ENCODE peak calls at places on chromosomes 4 and X, in eight cellular contexts. One of them, this sample, is unnamed.

GRCh38 chr4:111695677-111696076 is 449.6 kb upstream of the FAM241A start:
- DNase-seq in lung: no peak
- DNase-seq in esophagus squamous epithelium: no peak
- DNase-seq in SK-N-SH: no peak
- DNase-seq in CD4-positive, CD25-positive, alpha-beta regulatory T cell: no peak
- DNase-seq in substantia nigra: no peak
- DNase-seq in left lung: no peak
- DNase-seq in CD8-positive, alpha-beta memory T cell: no peak
- DNase-seq in this sample: no peak

GRCh38 chr4:148787831-148788477 is 345.7 kb upstream of the NR3C2 start:
- DNase-seq in substantia nigra: no peak
- DNase-seq in lung: no peak
- DNase-seq in CD4-positive, CD25-positive, alpha-beta regulatory T cell: no peak
- DNase-seq in left lung: no peak
- DNase-seq in esophagus squamous epithelium: no peak
- DNase-seq in SK-N-SH: no peak
- DNase-seq in CD8-positive, alpha-beta memory T cell: no peak
- DNase-seq in this sample: no peak

GRCh38 chr4:104728380-104729122 is 233.9 kb upstream of the CXXC4 start:
- DNase-seq in SK-N-SH: no peak
- DNase-seq in CD8-positive, alpha-beta memory T cell: no peak
- DNase-seq in substantia nigra: no peak
- DNase-seq in CD4-positive, CD25-positive, alpha-beta regulatory T cell: no peak
- DNase-seq in esophagus squamous epithelium: no peak
- DNase-seq in left lung: no peak
- DNase-seq in lung: no peak
- DNase-seq in this sample: no peak

GRCh38 chrX:17098516-17099247 is 152.2 kb downstream of the REPS2 start:
- DNase-seq in esophagus squamous epithelium: no peak
- DNase-seq in CD4-positive, CD25-positive, alpha-beta regulatory T cell: no peak
- DNase-seq in lung: no peak
- DNase-seq in left lung: no peak
- DNase-seq in substantia nigra: no peak
- DNase-seq in SK-N-SH: no peak
- DNase-seq in CD8-positive, alpha-beta memory T cell: no peak
- DNase-seq in this sample: no peak

GRCh38 chr4:48109413-48110263 is 24.4 kb downstream of the TXK start:
- DNase-seq in left lung: no peak
- DNase-seq in SK-N-SH: peak
- DNase-seq in lung: no peak
- DNase-seq in substantia nigra: no peak
- DNase-seq in esophagus squamous epithelium: no peak
- DNase-seq in CD4-positive, CD25-positive, alpha-beta regulatory T cell: peak
- DNase-seq in CD8-positive, alpha-beta memory T cell: peak
- DNase-seq in this sample: no peak

GRCh38 chrX:120244735-120245498 is 5.7 kb upstream of the ZBTB33 start:
- DNase-seq in SK-N-SH: peak
- DNase-seq in left lung: peak
- DNase-seq in CD8-positive, alpha-beta memory T cell: peak
- DNase-seq in esophagus squamous epithelium: peak
- DNase-seq in substantia nigra: peak
- DNase-seq in lung: peak
- DNase-seq in CD4-positive, CD25-positive, alpha-beta regulatory T cell: peak
- DNase-seq in this sample: peak

GRCh38 chr4:153244969-153245368 is 40.7 kb downstream of the TRIM2 start:
- DNase-seq in left lung: no peak
- DNase-seq in SK-N-SH: no peak
- DNase-seq in substantia nigra: no peak
- DNase-seq in CD8-positive, alpha-beta memory T cell: no peak
- DNase-seq in esophagus squamous epithelium: no peak
- DNase-seq in lung: no peak
- DNase-seq in CD4-positive, CD25-positive, alpha-beta regulatory T cell: no peak
- DNase-seq in this sample: no peak

GRCh38 chr4:119197772-119198212 is 14.7 kb upstream of the USP53 start:
- DNase-seq in left lung: no peak
- DNase-seq in CD8-positive, alpha-beta memory T cell: no peak
- DNase-seq in esophagus squamous epithelium: no peak
- DNase-seq in CD4-positive, CD25-positive, alpha-beta regulatory T cell: no peak
- DNase-seq in SK-N-SH: no peak
- DNase-seq in substantia nigra: no peak
- DNase-seq in lung: no peak
- DNase-seq in this sample: no peak

GRCh38 chr4:88007304-88008132 is at the start of gene PKD2:
- DNase-seq in CD8-positive, alpha-beta memory T cell: peak
- DNase-seq in SK-N-SH: peak
- DNase-seq in substantia nigra: peak
- DNase-seq in left lung: peak
- DNase-seq in esophagus squamous epithelium: no peak
- DNase-seq in lung: peak
- DNase-seq in CD4-positive, CD25-positive, alpha-beta regulatory T cell: peak
- DNase-seq in this sample: peak

GRCh38 chrX:136262812-136263315 is 11.7 kb upstream of the MAP7D3 start:
- DNase-seq in CD8-positive, alpha-beta memory T cell: no peak
- DNase-seq in left lung: no peak
- DNase-seq in SK-N-SH: no peak
- DNase-seq in CD4-positive, CD25-positive, alpha-beta regulatory T cell: no peak
- DNase-seq in substantia nigra: no peak
- DNase-seq in lung: no peak
- DNase-seq in esophagus squamous epithelium: no peak
- DNase-seq in this sample: no peak

GRCh38 chr4:88533088-88533790 is 9.7 kb upstream of the PYURF start:
- DNase-seq in substantia nigra: no peak
- DNase-seq in lung: no peak
- DNase-seq in esophagus squamous epithelium: no peak
- DNase-seq in CD8-positive, alpha-beta memory T cell: no peak
- DNase-seq in CD4-positive, CD25-positive, alpha-beta regulatory T cell: no peak
- DNase-seq in SK-N-SH: no peak
- DNase-seq in left lung: no peak
- DNase-seq in this sample: no peak

GRCh38 chr4:30380404-30380998 is 339.7 kb upstream of the PCDH7 start:
- DNase-seq in substantia nigra: no peak
- DNase-seq in left lung: no peak
- DNase-seq in lung: no peak
- DNase-seq in CD4-positive, CD25-positive, alpha-beta regulatory T cell: peak
- DNase-seq in esophagus squamous epithelium: no peak
- DNase-seq in SK-N-SH: peak
- DNase-seq in CD8-positive, alpha-beta memory T cell: no peak
- DNase-seq in this sample: no peak

GRCh38 chr4:180150818-180151217 is 2092.4 kb upstream of the TENM3 start:
- DNase-seq in CD4-positive, CD25-positive, alpha-beta regulatory T cell: no peak
- DNase-seq in CD8-positive, alpha-beta memory T cell: no peak
- DNase-seq in lung: no peak
- DNase-seq in left lung: no peak
- DNase-seq in esophagus squamous epithelium: no peak
- DNase-seq in SK-N-SH: peak
- DNase-seq in substantia nigra: no peak
- DNase-seq in this sample: no peak

GRCh38 chr4:47462799-47463234 is 685 bp downstream of the COMMD8 start:
- DNase-seq in esophagus squamous epithelium: no peak
- DNase-seq in CD4-positive, CD25-positive, alpha-beta regulatory T cell: no peak
- DNase-seq in CD8-positive, alpha-beta memory T cell: no peak
- DNase-seq in substantia nigra: no peak
- DNase-seq in SK-N-SH: peak
- DNase-seq in left lung: no peak
- DNase-seq in lung: no peak
- DNase-seq in this sample: no peak

DNA sequence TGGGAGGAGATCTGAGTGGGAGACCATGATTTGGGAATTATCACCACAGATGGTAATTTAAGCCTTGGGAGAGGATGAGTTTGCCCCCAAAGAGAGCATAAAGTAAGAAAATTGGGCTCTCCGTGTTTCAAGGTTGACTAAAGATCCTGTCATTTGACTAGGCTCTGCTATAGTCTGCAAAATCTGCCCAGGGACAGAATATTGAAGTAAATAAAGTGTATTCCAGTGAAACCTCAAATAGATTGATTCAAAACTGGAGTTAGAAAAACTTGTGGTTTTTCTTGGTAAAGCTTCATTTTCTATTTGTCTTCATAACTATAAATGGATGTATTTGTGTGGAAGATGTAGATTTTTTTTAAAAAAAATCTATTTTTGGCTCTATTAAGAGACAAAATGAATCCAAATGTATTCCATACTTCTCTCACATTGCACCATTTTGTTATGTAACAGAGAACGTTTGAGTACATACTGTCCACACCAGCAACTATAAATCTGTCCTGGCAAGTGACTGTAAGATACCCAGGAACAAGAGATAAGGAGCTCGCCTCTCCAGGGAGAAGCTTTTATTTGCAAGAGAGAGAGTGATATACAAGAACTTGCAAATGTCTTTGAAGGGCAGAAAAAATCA is 170.2 kb downstream of the CBR4 start:
- DNase-seq in CD8-positive, alpha-beta memory T cell: no peak
- DNase-seq in CD4-positive, CD25-positive, alpha-beta regulatory T cell: no peak
- DNase-seq in left lung: no peak
- DNase-seq in lung: no peak
- DNase-seq in esophagus squamous epithelium: no peak
- DNase-seq in SK-N-SH: no peak
- DNase-seq in substantia nigra: no peak
- DNase-seq in this sample: no peak
- H3K27ac ChIP-seq in CD8-positive, alpha-beta memory T cell: no peak
- H3K27ac ChIP-seq in CD4-positive, CD25-positive, alpha-beta regulatory T cell: no peak
- H3K27ac ChIP-seq in left lung: no peak
- H3K27ac ChIP-seq in lung: no peak
- H3K27ac ChIP-seq in esophagus squamous epithelium: peak
- H3K27ac ChIP-seq in SK-N-SH: no peak
- H3K27ac ChIP-seq in substantia nigra: no peak
- H3K27ac ChIP-seq in this sample: peak

GRCh38 chr4:25253072-25253447 is 19.2 kb downstream of the PI4K2B start:
- DNase-seq in CD8-positive, alpha-beta memory T cell: no peak
- DNase-seq in CD4-positive, CD25-positive, alpha-beta regulatory T cell: no peak
- DNase-seq in esophagus squamous epithelium: no peak
- DNase-seq in left lung: no peak
- DNase-seq in lung: no peak
- DNase-seq in substantia nigra: no peak
- DNase-seq in SK-N-SH: no peak
- DNase-seq in this sample: no peak

GRCh38 chr4:25246680-25247611 is 13.1 kb downstream of the PI4K2B start:
- DNase-seq in substantia nigra: no peak
- DNase-seq in CD4-positive, CD25-positive, alpha-beta regulatory T cell: no peak
- DNase-seq in SK-N-SH: no peak
- DNase-seq in CD8-positive, alpha-beta memory T cell: no peak
- DNase-seq in esophagus squamous epithelium: no peak
- DNase-seq in left lung: peak
- DNase-seq in lung: no peak
- DNase-seq in this sample: no peak

DNA sequence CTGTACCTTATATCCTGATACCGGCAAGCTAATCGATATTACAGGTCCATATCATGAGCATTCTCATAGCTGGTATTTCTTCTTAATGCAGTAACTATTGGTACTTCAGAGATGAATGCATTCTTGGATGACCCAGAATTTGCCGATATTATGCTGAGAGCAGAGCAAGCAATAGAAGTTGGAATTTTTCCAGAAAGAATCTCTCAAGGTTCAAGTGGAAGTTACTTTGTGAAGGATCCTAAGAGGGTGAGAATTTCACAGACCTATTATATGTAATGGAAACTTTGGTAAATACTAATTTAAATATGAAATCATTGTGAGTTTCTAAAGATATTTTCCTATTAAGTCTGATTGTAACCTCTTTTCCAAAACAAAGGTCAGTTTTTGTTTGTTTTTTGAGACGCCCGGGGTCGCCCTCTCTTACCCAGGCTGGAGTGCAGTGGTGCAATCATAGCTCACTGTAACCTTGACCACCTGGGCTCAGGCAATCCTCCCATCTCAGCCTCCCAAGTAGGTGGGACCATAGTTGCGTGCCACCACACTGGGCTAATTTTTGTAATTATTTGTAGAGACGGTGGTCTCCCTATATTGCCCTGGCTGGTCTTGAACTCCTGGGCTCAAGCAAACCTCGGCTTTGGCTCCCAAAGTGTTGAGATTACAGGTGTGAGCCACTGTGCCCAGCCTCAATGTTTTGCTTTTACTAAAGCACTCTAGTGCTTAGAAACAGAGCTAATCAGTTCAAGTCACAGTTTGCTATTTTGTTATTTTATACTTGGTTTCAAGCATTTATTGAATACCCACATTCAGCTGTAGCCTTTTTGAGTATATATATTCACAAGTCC is 18.6 kb downstream of the PI4K2B start:
- DNase-seq in lung: no peak
- DNase-seq in CD4-positive, CD25-positive, alpha-beta regulatory T cell: no peak
- DNase-seq in left lung: no peak
- DNase-seq in SK-N-SH: no peak
- DNase-seq in CD8-positive, alpha-beta memory T cell: no peak
- DNase-seq in substantia nigra: no peak
- DNase-seq in esophagus squamous epithelium: no peak
- DNase-seq in this sample: no peak
- H3K27ac ChIP-seq in lung: peak
- H3K27ac ChIP-seq in CD4-positive, CD25-positive, alpha-beta regulatory T cell: no peak
- H3K27ac ChIP-seq in left lung: peak
- H3K27ac ChIP-seq in SK-N-SH: no peak
- H3K27ac ChIP-seq in CD8-positive, alpha-beta memory T cell: no peak
- H3K27ac ChIP-seq in substantia nigra: no peak
- H3K27ac ChIP-seq in esophagus squamous epithelium: no peak
- H3K27ac ChIP-seq in this sample: no peak

GRCh38 chr4:113336556-113336955 is 287.1 kb downstream of the ANK2 start:
- DNase-seq in SK-N-SH: no peak
- DNase-seq in lung: no peak
- DNase-seq in CD4-positive, CD25-positive, alpha-beta regulatory T cell: no peak
- DNase-seq in substantia nigra: no peak
- DNase-seq in esophagus squamous epithelium: no peak
- DNase-seq in CD8-positive, alpha-beta memory T cell: no peak
- DNase-seq in left lung: no peak
- DNase-seq in this sample: no peak

GRCh38 chr4:113335771-113336170 is 286.3 kb downstream of the ANK2 start:
- DNase-seq in lung: no peak
- DNase-seq in CD4-positive, CD25-positive, alpha-beta regulatory T cell: no peak
- DNase-seq in esophagus squamous epithelium: no peak
- DNase-seq in CD8-positive, alpha-beta memory T cell: no peak
- DNase-seq in left lung: peak
- DNase-seq in substantia nigra: no peak
- DNase-seq in SK-N-SH: no peak
- DNase-seq in this sample: no peak

GRCh38 chr4:113339430-113339813 is 290.0 kb downstream of the ANK2 start:
- DNase-seq in SK-N-SH: no peak
- DNase-seq in lung: no peak
- DNase-seq in CD4-positive, CD25-positive, alpha-beta regulatory T cell: no peak
- DNase-seq in CD8-positive, alpha-beta memory T cell: no peak
- DNase-seq in substantia nigra: no peak
- DNase-seq in left lung: no peak
- DNase-seq in esophagus squamous epithelium: no peak
- DNase-seq in this sample: no peak
- H3K27ac ChIP-seq in SK-N-SH: no peak
- H3K27ac ChIP-seq in lung: no peak
- H3K27ac ChIP-seq in CD4-positive, CD25-positive, alpha-beta regulatory T cell: no peak
- H3K27ac ChIP-seq in CD8-positive, alpha-beta memory T cell: no peak
- H3K27ac ChIP-seq in substantia nigra: no peak
- H3K27ac ChIP-seq in left lung: no peak
- H3K27ac ChIP-seq in esophagus squamous epithelium: no peak
- H3K27ac ChIP-seq in this sample: no peak

DNA sequence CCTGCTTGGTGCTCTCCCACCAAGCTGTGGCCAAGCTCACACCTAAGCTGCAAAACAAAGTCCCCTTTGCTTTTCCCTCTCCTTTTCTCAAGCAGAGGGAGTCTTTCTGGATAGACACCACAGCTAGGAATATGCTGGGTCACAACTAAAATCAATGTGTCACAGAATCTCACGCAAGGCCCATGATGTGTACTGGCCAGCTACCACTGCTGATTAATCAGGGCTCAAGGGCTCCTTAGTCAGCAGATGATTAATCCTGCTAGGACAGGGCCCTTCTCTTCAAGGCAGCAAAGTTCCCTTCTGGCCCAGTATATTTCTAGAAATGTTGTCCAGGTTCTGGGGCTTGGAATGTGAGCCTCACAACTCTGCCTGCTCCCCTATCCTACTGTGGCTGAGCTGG is 32.0 kb upstream of the TENT5D start:
- DNase-seq in CD8-positive, alpha-beta memory T cell: no peak
- DNase-seq in lung: no peak
- DNase-seq in substantia nigra: no peak
- DNase-seq in esophagus squamous epithelium: no peak
- DNase-seq in CD4-positive, CD25-positive, alpha-beta regulatory T cell: no peak
- DNase-seq in SK-N-SH: no peak
- DNase-seq in left lung: no peak
- DNase-seq in this sample: no peak
- H3K27ac ChIP-seq in CD8-positive, alpha-beta memory T cell: no peak
- H3K27ac ChIP-seq in lung: no peak
- H3K27ac ChIP-seq in substantia nigra: no peak
- H3K27ac ChIP-seq in esophagus squamous epithelium: no peak
- H3K27ac ChIP-seq in CD4-positive, CD25-positive, alpha-beta regulatory T cell: no peak
- H3K27ac ChIP-seq in SK-N-SH: no peak
- H3K27ac ChIP-seq in left lung: no peak
- H3K27ac ChIP-seq in this sample: no peak

This sample was measured in tibial artery.